ENCODE peak calls at places on chromosomes 12 and 14, in nine cellular contexts. C is dorsolateral prefrontal cortex, F is left ventricle myocardium inferior, H is prostate gland, B is HFFc6, G is progenitor cell of endocrine pancreas, W is lower lobe of right lung, M is AG10803, X is GM23338. V is an unnamed sample.

GRCh38 chr12:95990136-95990535 is 6.0 kb downstream of the HAL start:
- DNase-seq in C (no peak), F (no peak), H (no peak), B (no peak), G (no peak), W (no peak), M (no peak), X (peak), V (no peak)

GRCh38 chr14:92603309-92604257 is 90.0 kb downstream of the RIN3 start:
- DNase-seq in C (no peak), F (peak), H (peak), B (peak), G (no peak), W (peak), M (peak), X (peak), V (no peak)

GRCh38 chr14:103725001-103725682 is 9.5 kb downstream of the ZFYVE21 start:
- DNase-seq in C (no peak), F (no peak), H (no peak), B (no peak), G (no peak), W (no peak), M (no peak), X (no peak), V (no peak)

GRCh38 chr12:71954040-71954649 is 15.5 kb downstream of the TPH2 start:
- DNase-seq in C (no peak), F (no peak), H (no peak), B (no peak), G (no peak), W (no peak), M (no peak), X (no peak), V (no peak)

GRCh38 chr12:29552324-29552927 is 54.9 kb upstream of the OVCH1 start:
- DNase-seq in C (peak), F (peak), H (peak), B (peak), G (peak), W (peak), M (peak), X (peak), V (peak)

GRCh38 chr12:8081228-8081920 is 700 bp upstream of the NECAP1 start:
- DNase-seq in C (no peak), F (no peak), H (no peak), B (no peak), G (no peak), W (no peak), M (no peak), X (no peak), V (no peak)

GRCh38 chr14:36625436-36625835 is 36.2 kb upstream of the PAX9 start:
- DNase-seq in C (no peak), F (no peak), H (no peak), B (no peak), G (no peak), W (no peak), M (no peak), X (no peak), V (no peak)

GRCh38 chr12:62801796-62802195 is 133.2 kb downstream of the PPM1H start:
- DNase-seq in C (no peak), F (no peak), H (no peak), B (no peak), G (no peak), W (no peak), M (no peak), X (no peak), V (no peak)

GRCh38 chr12:31227401-31227981 is 98.5 kb downstream of the SINHCAF start:
- DNase-seq in C (no peak), F (no peak), H (no peak), B (no peak), G (no peak), W (peak), M (no peak), X (no peak), V (no peak)

GRCh38 chr12:123660328-123660727 is 10.6 kb upstream of the TCTN2 start:
- DNase-seq in C (no peak), F (no peak), H (no peak), B (peak), G (no peak), W (no peak), M (peak), X (no peak), V (no peak)

GRCh38 chr12:3972576-3972975 is 99.4 kb upstream of the PARP11 start:
- DNase-seq in C (no peak), F (no peak), H (no peak), B (no peak), G (no peak), W (no peak), M (no peak), X (no peak), V (no peak)

GRCh38 chr12:70577283-70577634 is 60.0 kb downstream of the PTPRB start:
- DNase-seq in C (no peak), F (no peak), H (no peak), B (no peak), G (no peak), W (no peak), M (no peak), X (no peak), V (no peak)

GRCh38 chr14:56300495-56300894 is 182.3 kb downstream of the PELI2 start:
- DNase-seq in C (no peak), F (no peak), H (no peak), B (peak), G (no peak), W (no peak), M (peak), X (no peak), V (no peak)

GRCh38 chr12:96809522-96809921 is 97.5 kb upstream of the NEDD1 start:
- DNase-seq in C (no peak), F (no peak), H (no peak), B (no peak), G (no peak), W (no peak), M (no peak), X (no peak), V (no peak)

GRCh38 chr12:6724409-6724797 is 557 bp downstream of the COPS7A start:
- DNase-seq in C (peak), F (no peak), H (peak), B (no peak), G (peak), W (peak), M (no peak), X (peak), V (no peak)

GRCh38 chr12:44968960-44969359 is 81.9 kb downstream of the DBX2 start:
- DNase-seq in C (no peak), F (no peak), H (no peak), B (no peak), G (no peak), W (no peak), M (no peak), X (no peak), V (no peak)

GRCh38 chr14:22163051-22163450 is 426.0 kb downstream of the DAD1 start:
- DNase-seq in C (no peak), F (no peak), H (no peak), B (no peak), G (no peak), W (no peak), M (no peak), X (peak), V (no peak)

GRCh38 chr14:63759454-63759853 is 31.6 kb upstream of the SGPP1 start:
- DNase-seq in C (no peak), F (no peak), H (no peak), B (no peak), G (no peak), W (no peak), M (peak), X (no peak), V (no peak)

GRCh38 chr12:71872999-71873398 is 33.4 kb downstream of the TBC1D15 start:
- DNase-seq in C (no peak), F (no peak), H (no peak), B (no peak), G (no peak), W (no peak), M (no peak), X (no peak), V (no peak)

GRCh38 chr12:27425306-27425705 is 21.2 kb upstream of the SMCO2 start:
- DNase-seq in C (no peak), F (no peak), H (no peak), B (no peak), G (no peak), W (no peak), M (no peak), X (no peak), V (no peak)
- TF ChIP-seq CTCF in C (no peak), F (no peak), H (no peak), B (no peak), G (no peak), W (no peak), M (no peak), X (no peak), V (no peak)

GRCh38 chr12:53989227-53990113 is 4.5 kb downstream of the HOXC10 start:
- DNase-seq in C (no peak), F (no peak), H (peak), B (no peak), G (no peak), W (no peak), M (peak), X (peak), V (no peak)
- TF ChIP-seq CTCF in C (peak), F (peak), H (peak), B (peak), G (peak), W (no peak), M (peak), X (peak), V (peak)

DNA sequence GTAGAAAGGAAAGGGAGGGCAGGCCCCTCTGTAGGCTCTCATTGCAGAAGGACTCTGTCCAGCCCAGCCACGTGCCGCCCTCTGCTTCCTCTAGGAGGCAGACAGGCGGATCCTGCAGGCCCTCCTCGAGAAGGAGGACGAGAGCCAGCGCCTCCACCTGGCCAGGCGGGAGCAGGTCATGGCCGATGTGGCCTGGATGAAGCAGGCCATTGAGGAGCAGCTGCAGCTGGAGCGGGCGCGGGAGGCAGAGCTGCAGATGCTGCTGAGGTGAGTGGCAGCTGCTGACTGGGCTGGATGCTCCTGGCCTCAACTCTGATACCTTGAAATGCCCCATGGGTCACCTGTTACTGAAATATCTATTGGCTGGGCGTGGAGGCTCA is 10.9 kb downstream of the TCHP start:
- DNase-seq in C (no peak), F (no peak), H (no peak), B (peak), G (no peak), W (peak), M (peak), X (peak), V (peak)
- TF ChIP-seq CTCF in C (no peak), F (no peak), H (no peak), B (peak), G (peak), W (no peak), M (peak), X (peak), V (peak)

GRCh38 chr12:47236109-47236714 is 156.5 kb upstream of the AMIGO2 start:
- DNase-seq in C (no peak), F (no peak), H (no peak), B (peak), G (no peak), W (no peak), M (peak), X (no peak), V (no peak)

GRCh38 chr12:47238665-47239064 is 158.9 kb upstream of the AMIGO2 start:
- DNase-seq in C (no peak), F (no peak), H (no peak), B (no peak), G (no peak), W (no peak), M (peak), X (no peak), V (no peak)

GRCh38 chr12:47235258-47236040 is 155.7 kb upstream of the AMIGO2 start:
- DNase-seq in C (no peak), F (no peak), H (no peak), B (no peak), G (no peak), W (no peak), M (no peak), X (no peak), V (no peak)

GRCh38 chr12:47234576-47235141 is 154.9 kb upstream of the AMIGO2 start:
- DNase-seq in C (no peak), F (no peak), H (no peak), B (no peak), G (no peak), W (peak), M (no peak), X (peak), V (no peak)

GRCh38 chr12:47237751-47238211 is 158.0 kb upstream of the AMIGO2 start:
- DNase-seq in C (no peak), F (no peak), H (no peak), B (no peak), G (no peak), W (no peak), M (peak), X (no peak), V (no peak)
- TF ChIP-seq CTCF in C (no peak), F (no peak), H (no peak), B (no peak), G (no peak), W (no peak), M (no peak), X (no peak), V (no peak)

DNA sequence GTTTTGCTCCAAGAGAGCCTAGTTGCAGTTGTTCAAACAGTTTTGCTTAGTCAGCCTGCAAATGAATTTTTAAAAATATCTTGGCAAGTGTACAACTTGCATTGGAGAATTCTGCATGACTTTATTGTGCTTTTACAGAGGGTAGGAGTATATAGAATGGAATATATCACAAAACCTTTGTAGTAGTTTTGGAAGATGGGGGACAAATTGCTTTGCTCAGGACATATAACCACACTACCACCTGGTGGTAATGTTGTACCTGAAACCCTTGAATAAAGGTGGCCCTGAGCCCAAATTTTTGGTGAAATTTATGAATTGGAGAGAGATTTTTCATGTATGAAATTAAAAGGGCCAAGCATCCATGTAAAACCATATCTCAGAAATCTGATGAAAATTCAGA is 645.2 kb downstream of the MED13L start:
- DNase-seq in C (no peak), F (no peak), H (peak), B (no peak), G (no peak), W (no peak), M (peak), X (peak), V (no peak)
- TF ChIP-seq CTCF in C (peak), F (peak), H (peak), B (peak), G (peak), W (no peak), M (peak), X (peak), V (no peak)

GRCh38 chr14:96049932-96050331 is 10.8 kb downstream of the C14orf132 start:
- DNase-seq in C (no peak), F (no peak), H (no peak), B (no peak), G (no peak), W (no peak), M (peak), X (no peak), V (no peak)

GRCh38 chr14:96042218-96042930 is 3.2 kb downstream of the C14orf132 start:
- DNase-seq in C (no peak), F (no peak), H (no peak), B (peak), G (no peak), W (no peak), M (peak), X (no peak), V (no peak)

GRCh38 chr14:96051231-96051630 is 12.1 kb downstream of the C14orf132 start:
- DNase-seq in C (no peak), F (no peak), H (no peak), B (no peak), G (no peak), W (no peak), M (no peak), X (no peak), V (no peak)

GRCh38 chr14:96051642-96052540 is 12.7 kb downstream of the C14orf132 start:
- DNase-seq in C (no peak), F (no peak), H (no peak), B (no peak), G (no peak), W (no peak), M (no peak), X (peak), V (no peak)

GRCh38 chr14:96047101-96047500 is 7.9 kb downstream of the C14orf132 start:
- DNase-seq in C (no peak), F (no peak), H (no peak), B (no peak), G (no peak), W (no peak), M (peak), X (no peak), V (no peak)
- TF ChIP-seq CTCF in C (no peak), F (no peak), H (no peak), B (no peak), G (no peak), W (no peak), M (no peak), X (no peak), V (no peak)

DNA sequence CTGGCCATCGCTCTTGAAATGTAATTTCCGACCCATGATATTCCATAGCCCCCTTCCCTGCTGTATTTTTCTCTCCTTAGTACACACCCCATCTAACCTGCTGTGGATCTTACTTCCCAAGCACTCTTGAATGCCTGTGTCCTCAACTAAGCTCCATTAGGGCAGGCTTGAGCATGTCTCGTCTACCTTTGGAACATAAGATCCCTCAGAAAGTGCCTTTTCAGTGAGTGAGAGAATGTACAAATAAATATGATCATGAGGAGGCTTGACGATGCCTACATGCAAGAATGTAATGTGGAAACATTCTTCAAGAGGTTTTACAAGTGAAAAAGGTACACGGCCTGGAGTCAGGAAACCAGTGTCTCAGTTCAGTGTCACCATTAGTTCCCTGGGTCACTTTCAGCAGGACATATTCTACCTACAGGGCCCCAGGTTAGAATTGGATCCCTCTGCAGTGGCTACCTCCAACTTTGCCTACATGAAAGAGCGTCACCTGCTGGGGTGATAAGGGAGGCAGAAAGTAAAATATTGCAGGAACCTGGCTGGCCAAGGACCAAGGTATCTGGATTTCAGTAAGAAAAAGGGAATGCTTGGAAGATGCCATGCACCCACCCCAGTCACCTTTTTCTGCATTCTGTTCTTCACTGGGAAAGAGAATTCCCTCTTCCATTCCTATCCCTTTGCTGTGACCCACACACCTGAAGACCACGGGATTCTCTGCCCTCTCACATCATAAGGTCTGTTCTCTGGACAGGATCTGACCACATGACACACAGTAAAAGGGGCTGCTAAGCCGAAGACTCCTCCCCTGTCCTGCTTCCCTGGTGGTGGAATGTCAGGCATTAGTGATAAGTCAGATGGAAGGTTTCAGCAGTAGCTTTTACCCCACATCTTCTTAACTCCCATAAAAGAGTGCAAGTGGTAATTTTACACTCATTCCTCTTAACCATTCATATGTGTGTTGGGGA is 24.6 kb upstream of the SERPINA1 start:
- DNase-seq in C (no peak), F (no peak), H (no peak), B (no peak), G (no peak), W (no peak), M (no peak), X (peak), V (no peak)
- TF ChIP-seq CTCF in C (no peak), F (no peak), H (no peak), B (peak), G (peak), W (peak), M (peak), X (peak), V (no peak)

DNA sequence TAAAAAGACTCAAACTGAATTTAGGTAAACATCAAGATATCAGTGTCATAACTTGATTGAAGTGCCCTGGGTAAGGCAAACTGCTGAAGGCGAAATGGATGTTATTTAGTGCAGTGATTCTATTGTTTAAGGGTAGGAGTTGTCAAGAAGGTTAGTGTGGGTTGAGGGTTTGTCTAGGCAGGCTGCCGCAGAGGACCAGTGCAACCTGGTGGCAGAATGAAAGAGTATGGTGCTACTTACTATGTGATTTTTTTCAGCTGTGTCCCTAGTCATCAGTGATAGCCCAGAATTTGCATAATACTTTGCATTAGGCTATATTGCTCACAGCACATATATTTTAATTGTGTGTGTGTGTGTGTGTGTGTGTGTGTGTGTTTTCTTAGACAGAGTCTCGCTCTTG is 1127.0 kb downstream of the GALC start:
- DNase-seq in C (no peak), F (no peak), H (no peak), B (no peak), G (no peak), W (no peak), M (no peak), X (peak), V (no peak)
- TF ChIP-seq CTCF in C (no peak), F (no peak), H (no peak), B (no peak), G (no peak), W (no peak), M (peak), X (peak), V (no peak)

DNA sequence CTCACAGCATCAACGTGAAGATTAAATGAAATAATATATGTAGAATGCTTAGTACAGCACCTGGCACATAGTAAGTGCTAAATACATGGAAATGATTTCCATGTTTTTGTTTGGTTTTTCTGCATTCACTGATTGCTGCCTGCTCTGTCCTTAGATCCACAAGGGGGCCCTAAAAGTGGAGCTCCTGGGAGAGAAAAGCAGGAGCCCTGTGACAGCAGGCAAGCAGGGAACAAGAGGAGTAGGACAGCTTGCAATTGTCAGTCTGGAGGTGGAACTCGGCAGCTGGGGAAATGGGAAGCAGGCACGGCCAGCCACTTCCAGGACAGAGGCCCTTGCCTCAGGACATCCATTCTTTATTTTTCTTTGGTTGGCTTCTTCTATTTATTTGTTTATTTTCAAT is 292.9 kb downstream of the BMP4 start:
- DNase-seq in C (peak), F (peak), H (no peak), B (peak), G (no peak), W (no peak), M (peak), X (peak), V (no peak)
- TF ChIP-seq CTCF in C (peak), F (peak), H (no peak), B (peak), G (peak), W (no peak), M (peak), X (peak), V (peak)